ENCODE peak calls at places on chromosomes 5 and 9, in four cellular contexts. M is H9, J is astrocyte of the cerebellum, Z is lung. C is an unnamed sample.

GRCh38 chr5:72453260-72453775 is 53.9 kb downstream of the ZNF366 start:
- DNase-seq in M (no peak), J (no peak), Z (no peak), C (no peak)

GRCh38 chr5:141508808-141509611 is 20.1 kb downstream of the PCDHGC5 start:
- DNase-seq in M (peak; percentile 77), J (peak; percentile 81), Z (peak; percentile 56), C (peak; percentile 96)

GRCh38 chr5:73393606-73394489 is 54.7 kb downstream of the FOXD1 start:
- DNase-seq in M (no peak), J (no peak), Z (no peak), C (no peak)

GRCh38 chr9:95613670-95614069 is 96.9 kb upstream of the PTCH1 start:
- DNase-seq in M (no peak), J (no peak), Z (no peak), C (no peak)

GRCh38 chr9:105309531-105309931 is 65.1 kb downstream of the SLC44A1 start:
- DNase-seq in M (no peak), J (no peak), Z (no peak), C (no peak)

GRCh38 chr5:116076496-116076895 is 8.3 kb upstream of the COMMD10 start:
- DNase-seq in M (no peak), J (no peak), Z (no peak), C (no peak)

GRCh38 chr9:14164908-14165307 is 149.0 kb downstream of the NFIB start:
- DNase-seq in M (no peak), J (no peak), Z (no peak), C (no peak)

GRCh38 chr5:148687427-148687826 is 33.1 kb upstream of the HTR4 start:
- DNase-seq in M (peak; percentile 72), J (no peak), Z (no peak), C (no peak)

GRCh38 chr9:5375790-5376477 is 36.3 kb upstream of the RLN1 start:
- DNase-seq in M (no peak), J (no peak), Z (no peak), C (no peak)

GRCh38 chr5:114237766-114238165 is 124.1 kb upstream of the KCNN2 start:
- DNase-seq in M (no peak), J (no peak), Z (no peak), C (no peak)

GRCh38 chr9:93599571-93600403 is 23.4 kb downstream of the PHF2 start:
- DNase-seq in M (peak; percentile 37), J (no peak), Z (peak; percentile 20), C (no peak)

GRCh38 chr5:60196382-60197113 is 303.0 kb upstream of the PDE4D start:
- DNase-seq in M (no peak), J (peak; percentile 88), Z (no peak), C (peak; percentile 0)

GRCh38 chr5:40404613-40405012 is 275.1 kb upstream of the PTGER4 start:
- DNase-seq in M (no peak), J (no peak), Z (no peak), C (no peak)

GRCh38 chr5:65672787-65673186 is 48.0 kb downstream of the SHLD3 start:
- DNase-seq in M (no peak), J (no peak), Z (no peak), C (no peak)

GRCh38 chr9:20537269-20537668 is 85.0 kb downstream of the MLLT3 start:
- DNase-seq in M (no peak), J (no peak), Z (no peak), C (no peak)

GRCh38 chr5:65480306-65480865 is 1.3 kb downstream of the ADAMTS6 start:
- DNase-seq in M (no peak), J (peak; percentile 54), Z (peak; percentile 56), C (peak; percentile 57)

GRCh38 chr5:97019435-97020117 is 83.7 kb downstream of the LNPEP start:
- DNase-seq in M (no peak), J (peak; percentile 33), Z (no peak), C (no peak)

GRCh38 chr9:8560560-8561525 is 761.3 kb upstream of the DMAC1 start:
- DNase-seq in M (no peak), J (no peak), Z (no peak), C (no peak)

GRCh38 chr9:136686794-136687711 is at the start of gene AGPAT2:
- DNase-seq in M (peak; percentile 67), J (no peak), Z (peak; percentile 87), C (no peak)

GRCh38 chr5:179827684-179828083 is 7.0 kb downstream of the SQSTM1 start:
- DNase-seq in M (no peak), J (no peak), Z (no peak), C (no peak)

GRCh38 chr5:149237662-149238061 is 34.0 kb upstream of the AFAP1L1 start:
- DNase-seq in M (no peak), J (no peak), Z (no peak), C (no peak)

GRCh38 chr5:133799556-133799955 is 168.9 kb downstream of the C5orf15 start:
- DNase-seq in M (no peak), J (no peak), Z (no peak), C (no peak)

GRCh38 chr9:107323836-107324235 is 40.8 kb downstream of the RAD23B start:
- DNase-seq in M (no peak), J (no peak), Z (no peak), C (no peak)

GRCh38 chr9:87278971-87279731 is 218.5 kb upstream of the DAPK1 start:
- DNase-seq in M (no peak), J (no peak), Z (no peak), C (no peak)

GRCh38 chr5:60541980-60542379 is 158.0 kb downstream of the DEPDC1B start:
- DNase-seq in M (no peak), J (no peak), Z (no peak), C (no peak)

GRCh38 chr5:167064199-167064811 is 1227.1 kb upstream of the WWC1 start:
- DNase-seq in M (no peak), J (no peak), Z (no peak), C (no peak)

GRCh38 chr5:2698581-2698980 is 52.9 kb downstream of the IRX2 start:
- DNase-seq in M (no peak), J (no peak), Z (no peak), C (no peak)

GRCh38 chr9:128214571-128215490 is 11.7 kb downstream of the DNM1 start:
- DNase-seq in M (no peak), J (no peak), Z (no peak), C (no peak)

GRCh38 chr9:107778666-107779065 is 289.1 kb upstream of the KLF4 start:
- DNase-seq in M (no peak), J (no peak), Z (no peak), C (no peak)

GRCh38 chr9:72485821-72486605 is 35.4 kb upstream of the TMC1 start:
- DNase-seq in M (no peak), J (peak; percentile 49), Z (no peak), C (no peak)

GRCh38 chr9:36399980-36400331 is at the start of gene RNF38:
- DNase-seq in M (no peak), J (no peak), Z (no peak), C (no peak)

GRCh38 chr5:116370149-116370548 is 204.5 kb downstream of the SEMA6A start:
- DNase-seq in M (no peak), J (no peak), Z (no peak), C (no peak)

GRCh38 chr9:84327184-84327583 is 13.4 kb downstream of the SLC28A3 start:
- DNase-seq in M (no peak), J (no peak), Z (no peak), C (no peak)

GRCh38 chr5:57976506-57976905 is 483.4 kb downstream of the PLK2 start:
- DNase-seq in M (no peak), J (no peak), Z (no peak), C (no peak)

GRCh38 chr5:72108200-72109050 is 1.1 kb downstream of the MAP1B start:
- DNase-seq in M (peak; percentile 82), J (no peak), Z (peak; percentile 40), C (no peak)

GRCh38 chr5:87825583-87825982 is 412.9 kb upstream of the CCNH start:
- DNase-seq in M (no peak), J (no peak), Z (no peak), C (no peak)

GRCh38 chr5:16673241-16673998 is 56.6 kb upstream of the RETREG1 start:
- DNase-seq in M (no peak), J (no peak), Z (no peak), C (no peak)

GRCh38 chr9:109250771-109251079 is 70.1 kb downstream of the EPB41L4B start:
- DNase-seq in M (no peak), J (no peak), Z (no peak), C (no peak)

GRCh38 chr9:109250311-109250741 is 70.5 kb downstream of the EPB41L4B start:
- DNase-seq in M (no peak), J (no peak), Z (no peak), C (no peak)

GRCh38 chr9:109251080-109251775 is 69.6 kb downstream of the EPB41L4B start:
- DNase-seq in M (no peak), J (peak; percentile 57), Z (no peak), C (no peak)

GRCh38 chr9:109248133-109248581 is 72.7 kb downstream of the EPB41L4B start:
- DNase-seq in M (no peak), J (no peak), Z (no peak), C (no peak)

GRCh38 chr9:109249615-109250014 is 71.2 kb downstream of the EPB41L4B start:
- DNase-seq in M (peak; percentile 47), J (no peak), Z (no peak), C (no peak)
- TF ChIP-seq CTCF in M (peak; percentile 66), J (peak; percentile 26), Z (no peak), C (no peak)

GRCh38 chr5:121500262-121500792 is 351.4 kb upstream of the FTMT start:
- DNase-seq in M (no peak), J (no peak), Z (no peak), C (no peak)

DNA sequence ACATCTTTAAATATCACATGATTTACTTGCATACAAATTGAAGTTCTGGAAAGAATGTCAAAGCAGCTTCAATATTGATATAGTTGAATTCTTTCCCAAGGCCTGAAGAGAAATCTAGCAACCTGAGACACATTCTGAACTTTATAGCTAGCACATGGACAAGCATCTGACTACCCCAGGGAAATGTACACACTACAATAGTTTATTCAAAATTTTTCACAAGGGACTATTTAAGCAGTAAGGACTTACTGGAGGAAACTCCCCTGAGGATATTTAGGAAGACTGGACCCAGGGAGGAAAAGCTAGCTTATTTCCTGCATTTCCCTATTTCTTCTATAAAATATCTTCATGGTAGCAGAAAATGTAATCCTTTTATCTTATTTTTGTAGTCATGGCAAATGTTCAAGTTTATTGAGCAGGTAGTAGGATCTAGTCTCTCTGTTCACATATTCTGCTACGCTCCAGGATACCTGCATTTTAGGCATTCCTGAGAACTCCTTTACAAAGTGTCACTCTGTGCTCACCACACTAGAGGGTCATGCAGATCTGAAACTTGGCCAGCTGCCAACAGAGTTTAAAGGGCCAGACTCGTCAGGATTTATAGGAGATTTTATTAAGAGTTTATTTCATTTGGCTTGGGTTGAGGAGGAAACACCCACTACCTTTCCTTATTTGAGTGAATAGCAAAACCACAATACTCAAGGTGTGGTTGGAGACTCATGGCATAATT is 348.4 kb upstream of the FTMT start:
- DNase-seq in M (peak; percentile 56), J (peak; percentile 6), Z (peak; percentile 58), C (peak; percentile 8)
- TF ChIP-seq CTCF in M (no peak), J (no peak), Z (no peak), C (no peak)

DNA sequence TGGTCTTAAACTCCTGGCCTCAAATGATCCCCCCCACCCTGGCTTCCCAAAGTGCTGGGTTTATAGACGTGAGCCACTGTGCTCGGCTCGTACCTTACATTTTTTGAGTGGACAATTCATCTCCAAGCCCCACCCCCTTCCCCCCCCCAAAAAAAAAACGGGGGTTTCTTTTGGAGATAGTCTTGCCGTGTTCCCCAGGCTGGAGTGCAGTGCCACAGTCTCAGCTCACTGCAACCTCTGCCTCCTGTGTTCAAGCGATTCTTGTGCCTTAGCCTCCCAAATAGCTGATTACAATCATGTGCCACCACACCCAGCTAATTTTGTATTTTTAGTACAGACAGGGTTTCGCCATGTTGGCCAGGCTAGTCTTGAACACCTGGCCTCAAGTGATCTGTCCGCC is 31.3 kb downstream of the ANKHD1 start:
- DNase-seq in M (no peak), J (no peak), Z (no peak), C (no peak)
- TF ChIP-seq CTCF in M (no peak), J (no peak), Z (no peak), C (no peak)

GRCh38 chr5:142922223-142922952 is 152.2 kb downstream of the ARHGAP26 start:
- DNase-seq in M (no peak), J (no peak), Z (no peak), C (peak; percentile 11)
- TF ChIP-seq CTCF in M (peak; percentile 55), J (peak; percentile 11), Z (peak; percentile 38), C (peak; percentile 37)